ENCODE peak calls at places on chromosomes 16 and 17, in five cellular contexts. O is spleen, M is prostate gland, P is upper lobe of left lung, B is H1. G is an unnamed sample.

GRCh38 chr16:75109732-75110243 is 6.8 kb downstream of the LDHD start:
- DNase-seq in O (peak), M (no peak), P (peak), B (no peak), G (peak)

GRCh38 chr16:29662729-29663019 is 373 bp upstream of the SPN start:
- DNase-seq in O (peak), M (no peak), P (no peak), B (no peak), G (peak)

GRCh38 chr16:31118223-31119155 is 1.0 kb downstream of the KAT8 start:
- DNase-seq in O (no peak), M (no peak), P (no peak), B (no peak), G (no peak)

GRCh38 chr16:66961065-66961744 is at the start of gene CES3:
- DNase-seq in O (no peak), M (no peak), P (no peak), B (peak), G (peak)

GRCh38 chr16:55039511-55039910 is 108.8 kb downstream of the IRX5 start:
- DNase-seq in O (no peak), M (no peak), P (no peak), B (no peak), G (no peak)

GRCh38 chr16:4212934-4213296 is 29.0 kb downstream of the SRL start:
- DNase-seq in O (no peak), M (no peak), P (no peak), B (no peak), G (no peak)

GRCh38 chr17:44354582-44355309 is 8.9 kb downstream of the FAM171A2 start:
- DNase-seq in O (peak), M (no peak), P (peak), B (no peak), G (no peak)

GRCh38 chr16:84526794-84527485 is 22.5 kb upstream of the MEAK7 start:
- DNase-seq in O (no peak), M (peak), P (no peak), B (no peak), G (no peak)

GRCh38 chr17:60941028-60941427 is 263.4 kb downstream of the BCAS3 start:
- DNase-seq in O (no peak), M (no peak), P (no peak), B (no peak), G (peak)

GRCh38 chr16:12314786-12315185 is 338.3 kb downstream of the SNX29 start:
- DNase-seq in O (no peak), M (no peak), P (no peak), B (no peak), G (no peak)

GRCh38 chr17:51580869-51581268 is 320.5 kb downstream of the UTP18 start:
- DNase-seq in O (no peak), M (no peak), P (no peak), B (no peak), G (no peak)

GRCh38 chr17:30433514-30433913 is 43.7 kb upstream of the GOSR1 start:
- DNase-seq in O (no peak), M (no peak), P (no peak), B (no peak), G (peak)

GRCh38 chr16:9755076-9755475 is 427.2 kb downstream of the GRIN2A start:
- DNase-seq in O (no peak), M (no peak), P (no peak), B (no peak), G (no peak)

GRCh38 chr17:66426397-66427033 is 124.1 kb downstream of the PRKCA start:
- DNase-seq in O (no peak), M (no peak), P (no peak), B (no peak), G (no peak)

GRCh38 chr17:35371934-35372333 is 1.5 kb downstream of the SLFN11 start:
- DNase-seq in O (no peak), M (no peak), P (no peak), B (no peak), G (no peak)
- H3K4me3 ChIP-seq in O (peak), M (no peak), P (no peak), B (no peak), G (no peak)

GRCh38 chr17:40293363-40293762 is 5.7 kb downstream of the CDC6 start:
- DNase-seq in O (no peak), M (no peak), P (no peak), B (no peak), G (no peak)
- TF ChIP-seq POLR2AphosphoS5 in O (no peak), M (no peak), P (no peak), B (no peak), G (no peak)

DNA sequence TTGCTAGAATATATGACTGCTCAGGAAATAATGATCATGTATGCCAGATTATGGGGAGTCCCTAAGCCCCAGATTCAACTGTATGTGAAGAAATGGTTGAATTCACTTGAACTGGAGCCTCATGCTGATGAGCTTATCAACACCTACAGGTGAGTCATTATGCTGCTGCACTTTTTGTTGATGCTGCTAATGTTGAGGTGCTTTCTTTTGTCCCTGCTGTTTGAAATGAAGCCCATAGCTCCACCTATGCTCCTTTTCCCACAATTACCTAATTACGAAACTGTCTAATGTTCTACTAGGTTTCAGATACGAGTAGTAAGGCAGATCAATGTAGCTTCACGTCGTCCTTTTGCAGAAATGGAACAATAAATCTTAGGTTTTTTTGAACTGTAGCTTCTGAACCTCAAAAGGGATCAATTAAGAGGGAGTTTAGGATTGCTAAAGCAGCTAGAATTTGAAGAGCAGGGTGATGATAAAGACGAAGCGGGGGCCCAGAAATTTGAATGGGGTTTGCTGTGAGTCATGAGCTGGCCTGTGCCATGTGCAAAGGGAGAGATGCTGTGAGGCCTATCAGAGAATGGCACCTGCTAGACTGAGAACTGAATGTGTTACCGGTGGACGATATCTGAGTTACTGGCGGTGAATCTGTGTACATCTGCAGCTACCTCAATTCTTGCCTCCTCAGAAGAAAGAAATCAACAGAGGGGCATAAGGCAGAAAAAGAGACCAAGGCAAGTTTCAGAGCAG is 6.1 kb upstream of the UQCRC2 start:
- DNase-seq in O (no peak), M (no peak), P (no peak), B (no peak), G (no peak)
- H3K27ac ChIP-seq in O (no peak), M (no peak), P (no peak), B (no peak), G (no peak)

GRCh38 chr17:27089929-27090247 is 204.0 kb upstream of the WSB1 start:
- DNase-seq in O (no peak), M (no peak), P (no peak), B (no peak), G (no peak)
- H3K4me3 ChIP-seq in O (no peak), M (no peak), P (no peak), B (no peak), G (no peak)

GRCh38 chr17:78647030-78647429 is 69.8 kb upstream of the DNAH17 start:
- DNase-seq in O (no peak), M (no peak), P (no peak), B (no peak), G (no peak)

GRCh38 chr17:78644971-78645370 is 67.8 kb upstream of the DNAH17 start:
- DNase-seq in O (peak), M (no peak), P (no peak), B (no peak), G (no peak)

GRCh38 chr17:78643326-78643725 is 66.1 kb upstream of the DNAH17 start:
- DNase-seq in O (peak), M (no peak), P (peak), B (no peak), G (no peak)

GRCh38 chr17:78644259-78644658 is 67.1 kb upstream of the DNAH17 start:
- DNase-seq in O (peak), M (no peak), P (no peak), B (no peak), G (no peak)

GRCh38 chr17:78645421-78646295 is 68.5 kb upstream of the DNAH17 start:
- DNase-seq in O (peak), M (no peak), P (no peak), B (no peak), G (peak)
- TF ChIP-seq POLR2AphosphoS5 in O (peak), M (peak), P (peak), B (no peak), G (no peak)

GRCh38 chr17:40286473-40286872 is 1.2 kb upstream of the CDC6 start:
- DNase-seq in O (no peak), M (no peak), P (no peak), B (no peak), G (no peak)
- H3K27ac ChIP-seq in O (no peak), M (no peak), P (no peak), B (no peak), G (no peak)

GRCh38 chr17:50184057-50184456 is 17.4 kb downstream of the COL1A1 start:
- DNase-seq in O (no peak), M (no peak), P (no peak), B (no peak), G (no peak)
- H3K4me3 ChIP-seq in O (peak), M (no peak), P (no peak), B (no peak), G (peak)

GRCh38 chr16:377419-377951 is 4.3 kb downstream of the PGAP6 start:
- DNase-seq in O (peak), M (no peak), P (peak), B (no peak), G (no peak)

GRCh38 chr16:376817-377418 is 4.9 kb downstream of the PGAP6 start:
- DNase-seq in O (peak), M (no peak), P (peak), B (no peak), G (no peak)

GRCh38 chr16:375212-375611 is 4.9 kb upstream of the MRPL28 start:
- DNase-seq in O (peak), M (no peak), P (peak), B (no peak), G (no peak)

GRCh38 chr16:374616-374926 is 4.2 kb upstream of the MRPL28 start:
- DNase-seq in O (no peak), M (no peak), P (peak), B (no peak), G (no peak)

GRCh38 chr16:375927-376816 is 5.6 kb downstream of the PGAP6 start:
- DNase-seq in O (peak), M (no peak), P (peak), B (no peak), G (no peak)
- TF ChIP-seq POLR2AphosphoS5 in O (no peak), M (no peak), P (no peak), B (no peak), G (no peak)